ENCODE peak calls at places on chromosomes 16 and 17, in eight cellular contexts. M, K, L, H, T, A, Z and Y are unnamed samples.

GRCh38 chr16:67648764-67649407 is 3.9 kb downstream of the CARMIL2 start:
- DNase-seq in M (no peak), K (no peak), L (no peak), H (no peak), T (no peak), A (no peak), Z (no peak), Y (no peak)

GRCh38 chr16:84421938-84422220 is 53.5 kb downstream of the ATP2C2 start:
- DNase-seq in M (no peak), K (no peak), L (no peak), H (no peak), T (no peak), A (no peak), Z (no peak), Y (no peak)

GRCh38 chr16:22314661-22315626 is 17.7 kb downstream of the POLR3E start:
- DNase-seq in M (no peak), K (no peak), L (no peak), H (no peak), T (no peak), A (no peak), Z (no peak), Y (no peak)

GRCh38 chr17:44911133-44912001 is 3.9 kb downstream of the GFAP start:
- DNase-seq in M (peak; percentile 63), K (peak; percentile 32), L (peak; percentile 75), H (peak; percentile 76), T (peak; percentile 35), A (no peak), Z (peak; percentile 58), Y (peak; percentile 62)

GRCh38 chr16:68077866-68078725 is 7.1 kb upstream of the NFATC3 start:
- DNase-seq in M (no peak), K (no peak), L (no peak), H (no peak), T (no peak), A (no peak), Z (no peak), Y (no peak)

GRCh38 chr17:2056221-2057129 is 1.6 kb downstream of the HIC1 start:
- DNase-seq in M (no peak), K (peak; percentile 33), L (peak; percentile 65), H (peak; percentile 78), T (no peak), A (no peak), Z (no peak), Y (no peak)

GRCh38 chr16:14241631-14242030 is 170.5 kb downstream of the MRTFB start:
- DNase-seq in M (no peak), K (no peak), L (no peak), H (no peak), T (no peak), A (no peak), Z (no peak), Y (no peak)

GRCh38 chr17:82242698-82242976 is 13.8 kb downstream of the SLC16A3 start:
- DNase-seq in M (no peak), K (no peak), L (no peak), H (no peak), T (no peak), A (no peak), Z (no peak), Y (no peak)

GRCh38 chr17:2397247-2398171 is 3.4 kb downstream of the MNT start:
- DNase-seq in M (no peak), K (no peak), L (peak; percentile 41), H (no peak), T (no peak), A (no peak), Z (no peak), Y (no peak)

GRCh38 chr16:17965131-17965530 is 371.4 kb downstream of the NPIPA8 start:
- DNase-seq in M (no peak), K (no peak), L (no peak), H (no peak), T (no peak), A (no peak), Z (no peak), Y (no peak)

GRCh38 chr17:60351012-60351695 is 40.8 kb downstream of the USP32 start:
- DNase-seq in M (no peak), K (no peak), L (no peak), H (no peak), T (no peak), A (no peak), Z (no peak), Y (no peak)

GRCh38 chr17:55420776-55421178 is 858 bp downstream of the MMD start:
- DNase-seq in M (peak; percentile 68), K (peak; percentile 24), L (peak; percentile 71), H (peak; percentile 46), T (no peak), A (no peak), Z (peak; percentile 52), Y (peak; percentile 55)

GRCh38 chr17:45785373-45786193 is 1.5 kb downstream of the CRHR1 start:
- DNase-seq in M (no peak), K (no peak), L (no peak), H (no peak), T (no peak), A (no peak), Z (no peak), Y (no peak)

GRCh38 chr16:4317471-4318170 is 1.8 kb downstream of the GLIS2 start:
- DNase-seq in M (no peak), K (no peak), L (no peak), H (peak; percentile 68), T (no peak), A (peak; percentile 84), Z (no peak), Y (no peak)

GRCh38 chr16:85796599-85796998 is 2.7 kb downstream of the EMC8 start:
- DNase-seq in M (no peak), K (no peak), L (no peak), H (no peak), T (no peak), A (no peak), Z (no peak), Y (no peak)
- H3K36me3 ChIP-seq in M (peaks cover 28% of the 10 kb centered on the region), K (no peaks in the 10 kb centered on the region), L (no peaks in the 10 kb centered on the region), H (peaks cover 37% of the 10 kb centered on the region), T (peaks cover 29% of the 10 kb centered on the region), A (peaks cover 4% of the 10 kb centered on the region), Z (peaks cover 50% of the 10 kb centered on the region), Y (peaks cover 7% of the 10 kb centered on the region)

GRCh38 chr17:7476951-7477350 is 2.5 kb downstream of the ZBTB4 start:
- DNase-seq in M (no peak), K (no peak), L (no peak), H (no peak), T (no peak), A (no peak), Z (no peak), Y (no peak)
- H3K4me3 ChIP-seq in M (no peak overlapping the region), K (peak overlapping the region; percentile 68), L (no peak overlapping the region), H (no peak overlapping the region), T (no peak overlapping the region), A (no peak overlapping the region), Z (peak overlapping the region; percentile 100), Y (no peak overlapping the region)

GRCh38 chr17:47823519-47823918 is 1.9 kb upstream of the OSBPL7 start:
- DNase-seq in M (no peak), K (no peak), L (no peak), H (no peak), T (no peak), A (no peak), Z (no peak), Y (no peak)
- H3K36me3 ChIP-seq in M (peaks cover 51% of the 10 kb centered on the region), K (peaks cover 37% of the 10 kb centered on the region), L (peaks cover 12% of the 10 kb centered on the region), H (peaks cover 53% of the 10 kb centered on the region), T (peaks cover 27% of the 10 kb centered on the region), A (peaks cover 38% of the 10 kb centered on the region), Z (peaks cover 61% of the 10 kb centered on the region), Y (peaks cover 9% of the 10 kb centered on the region)

GRCh38 chr16:53129281-53130192 is 74.7 kb downstream of the CHD9 start:
- DNase-seq in M (no peak), K (no peak), L (no peak), H (peak; percentile 57), T (no peak), A (no peak), Z (no peak), Y (peak; percentile 26)

GRCh38 chr16:53130193-53131049 is 75.6 kb downstream of the CHD9 start:
- DNase-seq in M (peak; percentile 97), K (peak; percentile 94), L (peak; percentile 97), H (peak; percentile 95), T (peak; percentile 78), A (peak; percentile 95), Z (peak; percentile 98), Y (peak; percentile 96)

GRCh38 chr16:53131050-53131362 is 76.2 kb downstream of the CHD9 start:
- DNase-seq in M (no peak), K (no peak), L (no peak), H (no peak), T (no peak), A (no peak), Z (no peak), Y (no peak)

GRCh38 chr16:53131363-53132071 is 76.7 kb downstream of the CHD9 start:
- DNase-seq in M (peak; percentile 82), K (peak; percentile 18), L (peak; percentile 77), H (peak; percentile 75), T (no peak), A (peak; percentile 34), Z (peak; percentile 59), Y (peak; percentile 73)

DNA sequence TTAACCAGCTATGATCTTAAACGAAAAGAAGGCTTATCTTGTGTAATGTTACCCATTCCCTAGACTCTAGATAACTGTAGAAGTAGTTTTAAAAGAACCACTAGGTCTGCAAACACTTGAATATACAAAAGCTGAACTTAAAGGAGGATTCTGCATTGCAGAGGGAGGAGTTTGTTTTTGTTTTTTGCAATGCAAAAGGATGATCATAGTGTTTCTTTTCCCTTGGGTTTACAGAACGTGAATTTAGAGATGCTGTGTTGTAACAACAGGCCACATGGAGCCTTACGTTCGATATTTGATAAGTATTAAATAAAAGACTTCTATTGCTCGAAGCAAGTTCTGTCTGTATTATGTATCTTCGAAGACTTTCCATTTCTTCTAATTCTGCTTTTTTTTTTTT is 77.6 kb downstream of the CHD9 start:
- DNase-seq in M (no peak), K (no peak), L (no peak), H (peak; percentile 34), T (no peak), A (no peak), Z (no peak), Y (no peak)
- H3K4me3 ChIP-seq in M (peak overlapping the region; percentile 91), K (no peak overlapping the region), L (no peak overlapping the region), H (no peak overlapping the region), T (peak overlapping the region; percentile 11), A (peak overlapping the region; percentile 90), Z (peak overlapping the region; percentile 80), Y (no peak overlapping the region)

DNA sequence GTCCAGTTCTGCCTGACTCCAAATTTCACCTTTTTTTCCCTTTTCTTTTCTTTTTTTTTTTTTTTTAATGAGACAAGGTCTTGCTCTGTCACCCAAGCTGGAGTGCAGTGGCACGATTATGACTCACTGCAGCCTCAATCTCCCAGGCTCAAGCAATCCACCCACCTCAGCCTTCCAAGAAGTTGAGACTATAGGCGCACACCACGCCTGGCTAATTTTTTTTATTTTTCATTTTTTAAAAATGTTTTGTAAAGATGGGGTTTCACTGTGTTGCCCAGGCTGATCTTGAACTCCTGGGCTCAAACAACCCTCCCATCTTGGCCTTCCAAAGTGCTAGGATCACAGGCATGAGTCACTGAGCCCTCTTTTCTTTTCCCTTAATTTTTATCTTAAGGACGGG is 33.4 kb upstream of the RBBP6 start:
- DNase-seq in M (no peak), K (no peak), L (no peak), H (no peak), T (no peak), A (no peak), Z (no peak), Y (no peak)
- H3K36me3 ChIP-seq in M (no peaks in the 10 kb centered on the region), K (no peaks in the 10 kb centered on the region), L (no peaks in the 10 kb centered on the region), H (no peaks in the 10 kb centered on the region), T (no peaks in the 10 kb centered on the region), A (no peaks in the 10 kb centered on the region), Z (no peaks in the 10 kb centered on the region), Y (no peaks in the 10 kb centered on the region)

GRCh38 chr17:68296217-68297140 is 5.2 kb downstream of the ARSG start:
- DNase-seq in M (no peak), K (peak; percentile 52), L (no peak), H (no peak), T (no peak), A (no peak), Z (no peak), Y (peak; percentile 72)
- H3K4me3 ChIP-seq in M (no peak overlapping the region), K (peak overlapping the region; percentile 26), L (no peak overlapping the region), H (no peak overlapping the region), T (no peak overlapping the region), A (no peak overlapping the region), Z (no peak overlapping the region), Y (no peak overlapping the region)